ENCODE peak calls at places on chromosome 21, in eight cellular contexts. One of them, this sample, is unnamed.

GRCh38 chr21:31354604-31355443 is 10.8 kb upstream of the TIAM1 start:
- DNase-seq in thoracic aorta: no peak
- DNase-seq in RWPE1: peak
- DNase-seq in K562: no peak
- DNase-seq in mucosa of descending colon: peak
- DNase-seq in neural progenitor cell: no peak
- DNase-seq in foreskin fibroblast: peak
- DNase-seq in RWPE2: peak
- DNase-seq in this sample: peak

GRCh38 chr21:38468989-38469388 is 29.3 kb downstream of the ERG start:
- DNase-seq in thoracic aorta: no peak
- DNase-seq in RWPE1: peak
- DNase-seq in K562: no peak
- DNase-seq in mucosa of descending colon: no peak
- DNase-seq in neural progenitor cell: no peak
- DNase-seq in foreskin fibroblast: no peak
- DNase-seq in RWPE2: no peak
- DNase-seq in this sample: no peak

GRCh38 chr21:32015740-32016139 is 142.9 kb downstream of the HUNK start:
- DNase-seq in thoracic aorta: no peak
- DNase-seq in RWPE1: no peak
- DNase-seq in K562: no peak
- DNase-seq in mucosa of descending colon: no peak
- DNase-seq in neural progenitor cell: no peak
- DNase-seq in foreskin fibroblast: no peak
- DNase-seq in RWPE2: no peak
- DNase-seq in this sample: no peak

GRCh38 chr21:15468368-15468767 is 261.4 kb upstream of the USP25 start:
- DNase-seq in thoracic aorta: no peak
- DNase-seq in RWPE1: no peak
- DNase-seq in K562: no peak
- DNase-seq in mucosa of descending colon: no peak
- DNase-seq in neural progenitor cell: no peak
- DNase-seq in foreskin fibroblast: no peak
- DNase-seq in RWPE2: no peak
- DNase-seq in this sample: no peak

GRCh38 chr21:18759267-18759666 is 355.7 kb upstream of the TMPRSS15 start:
- DNase-seq in thoracic aorta: no peak
- DNase-seq in RWPE1: no peak
- DNase-seq in K562: no peak
- DNase-seq in mucosa of descending colon: no peak
- DNase-seq in neural progenitor cell: no peak
- DNase-seq in foreskin fibroblast: no peak
- DNase-seq in RWPE2: no peak
- DNase-seq in this sample: no peak

GRCh38 chr21:34602061-34602460 is 12.9 kb downstream of the RCAN1 start:
- DNase-seq in thoracic aorta: no peak
- DNase-seq in RWPE1: no peak
- DNase-seq in K562: no peak
- DNase-seq in mucosa of descending colon: no peak
- DNase-seq in neural progenitor cell: no peak
- DNase-seq in foreskin fibroblast: no peak
- DNase-seq in RWPE2: no peak
- DNase-seq in this sample: no peak

GRCh38 chr21:46065215-46065992 is 32.5 kb upstream of the COL6A2 start:
- DNase-seq in thoracic aorta: peak
- DNase-seq in RWPE1: no peak
- DNase-seq in K562: no peak
- DNase-seq in mucosa of descending colon: no peak
- DNase-seq in neural progenitor cell: no peak
- DNase-seq in foreskin fibroblast: no peak
- DNase-seq in RWPE2: no peak
- DNase-seq in this sample: no peak

GRCh38 chr21:35520302-35520701 is 471.2 kb upstream of the RUNX1 start:
- DNase-seq in thoracic aorta: no peak
- DNase-seq in RWPE1: no peak
- DNase-seq in K562: no peak
- DNase-seq in mucosa of descending colon: no peak
- DNase-seq in neural progenitor cell: no peak
- DNase-seq in foreskin fibroblast: no peak
- DNase-seq in RWPE2: no peak
- DNase-seq in this sample: no peak

GRCh38 chr21:27769763-27770162 is 802.9 kb upstream of the ADAMTS5 start:
- DNase-seq in thoracic aorta: no peak
- DNase-seq in RWPE1: no peak
- DNase-seq in K562: no peak
- DNase-seq in mucosa of descending colon: no peak
- DNase-seq in neural progenitor cell: no peak
- DNase-seq in foreskin fibroblast: no peak
- DNase-seq in RWPE2: no peak
- DNase-seq in this sample: no peak

GRCh38 chr21:46227811-46228344 is 696 bp downstream of the LSS start:
- DNase-seq in thoracic aorta: no peak
- DNase-seq in RWPE1: peak
- DNase-seq in K562: no peak
- DNase-seq in mucosa of descending colon: peak
- DNase-seq in neural progenitor cell: peak
- DNase-seq in foreskin fibroblast: no peak
- DNase-seq in RWPE2: peak
- DNase-seq in this sample: no peak

GRCh38 chr21:36059823-36060158 is 535 bp downstream of the SETD4 start:
- DNase-seq in thoracic aorta: peak
- DNase-seq in RWPE1: peak
- DNase-seq in K562: peak
- DNase-seq in mucosa of descending colon: no peak
- DNase-seq in neural progenitor cell: no peak
- DNase-seq in foreskin fibroblast: peak
- DNase-seq in RWPE2: no peak
- DNase-seq in this sample: peak

GRCh38 chr21:34707876-34708325 is 39.1 kb downstream of the CLIC6 start:
- DNase-seq in thoracic aorta: no peak
- DNase-seq in RWPE1: no peak
- DNase-seq in K562: no peak
- DNase-seq in mucosa of descending colon: no peak
- DNase-seq in neural progenitor cell: no peak
- DNase-seq in foreskin fibroblast: no peak
- DNase-seq in RWPE2: no peak
- DNase-seq in this sample: no peak

GRCh38 chr21:46117586-46118304 is 19.8 kb downstream of the COL6A2 start:
- DNase-seq in thoracic aorta: no peak
- DNase-seq in RWPE1: no peak
- DNase-seq in K562: no peak
- DNase-seq in mucosa of descending colon: no peak
- DNase-seq in neural progenitor cell: no peak
- DNase-seq in foreskin fibroblast: no peak
- DNase-seq in RWPE2: peak
- DNase-seq in this sample: no peak

GRCh38 chr21:43277481-43278351 is 108.9 kb downstream of the CRYAA start:
- DNase-seq in thoracic aorta: no peak
- DNase-seq in RWPE1: no peak
- DNase-seq in K562: no peak
- DNase-seq in mucosa of descending colon: peak
- DNase-seq in neural progenitor cell: peak
- DNase-seq in foreskin fibroblast: no peak
- DNase-seq in RWPE2: peak
- DNase-seq in this sample: no peak

GRCh38 chr21:33931799-33932390 is 16.3 kb upstream of the ATP5PO start:
- DNase-seq in thoracic aorta: no peak
- DNase-seq in RWPE1: no peak
- DNase-seq in K562: no peak
- DNase-seq in mucosa of descending colon: no peak
- DNase-seq in neural progenitor cell: no peak
- DNase-seq in foreskin fibroblast: no peak
- DNase-seq in RWPE2: no peak
- DNase-seq in this sample: peak

GRCh38 chr21:46320331-46320801 is 3.3 kb downstream of the C21orf58 start:
- DNase-seq in thoracic aorta: no peak
- DNase-seq in RWPE1: no peak
- DNase-seq in K562: peak
- DNase-seq in mucosa of descending colon: no peak
- DNase-seq in neural progenitor cell: no peak
- DNase-seq in foreskin fibroblast: no peak
- DNase-seq in RWPE2: no peak
- DNase-seq in this sample: no peak

GRCh38 chr21:25639167-25639921 is at the start of gene JAM2:
- DNase-seq in thoracic aorta: no peak
- DNase-seq in RWPE1: no peak
- DNase-seq in K562: no peak
- DNase-seq in mucosa of descending colon: peak
- DNase-seq in neural progenitor cell: peak
- DNase-seq in foreskin fibroblast: no peak
- DNase-seq in RWPE2: no peak
- DNase-seq in this sample: no peak

GRCh38 chr21:23936224-23936623 is 1671.1 kb downstream of the MRPL39 start:
- DNase-seq in thoracic aorta: no peak
- DNase-seq in RWPE1: no peak
- DNase-seq in K562: peak
- DNase-seq in mucosa of descending colon: no peak
- DNase-seq in neural progenitor cell: peak
- DNase-seq in foreskin fibroblast: no peak
- DNase-seq in RWPE2: no peak
- DNase-seq in this sample: no peak

GRCh38 chr21:15788847-15789548 is 59.2 kb downstream of the USP25 start:
- DNase-seq in thoracic aorta: no peak
- DNase-seq in RWPE1: peak
- DNase-seq in K562: no peak
- DNase-seq in mucosa of descending colon: no peak
- DNase-seq in neural progenitor cell: no peak
- DNase-seq in foreskin fibroblast: peak
- DNase-seq in RWPE2: no peak
- DNase-seq in this sample: no peak

DNA sequence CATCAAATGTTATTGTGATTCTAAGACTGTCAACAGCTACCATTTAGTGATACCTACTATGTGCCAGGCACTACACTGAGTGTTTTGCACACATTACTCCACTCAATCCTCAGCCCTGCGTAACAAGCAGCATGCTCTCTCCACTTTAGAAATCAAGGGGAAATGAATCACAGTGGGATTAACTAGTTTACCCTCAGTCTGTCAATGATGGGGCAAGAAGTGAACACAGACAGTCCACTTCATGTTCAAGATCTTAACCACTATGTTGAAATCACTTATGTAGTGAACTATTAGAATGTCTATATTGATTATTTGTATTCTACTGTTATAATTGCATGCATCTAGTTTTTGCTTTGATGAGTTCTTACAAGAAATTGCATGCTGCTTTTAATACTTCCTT is 165.3 kb downstream of the LTN1 start:
- DNase-seq in thoracic aorta: no peak
- DNase-seq in RWPE1: no peak
- DNase-seq in K562: no peak
- DNase-seq in mucosa of descending colon: no peak
- DNase-seq in neural progenitor cell: no peak
- DNase-seq in foreskin fibroblast: peak
- DNase-seq in RWPE2: no peak
- DNase-seq in this sample: no peak
- TF ChIP-seq CTCF in thoracic aorta: no peak
- TF ChIP-seq CTCF in RWPE1: no peak
- TF ChIP-seq CTCF in K562: no peak
- TF ChIP-seq CTCF in mucosa of descending colon: no peak
- TF ChIP-seq CTCF in neural progenitor cell: no peak
- TF ChIP-seq CTCF in foreskin fibroblast: no peak
- TF ChIP-seq CTCF in RWPE2: no peak
- TF ChIP-seq CTCF in this sample: no peak

GRCh38 chr21:37220433-37220980 is 46.6 kb downstream of the VPS26C start:
- DNase-seq in thoracic aorta: no peak
- DNase-seq in RWPE1: peak
- DNase-seq in K562: no peak
- DNase-seq in mucosa of descending colon: peak
- DNase-seq in neural progenitor cell: no peak
- DNase-seq in foreskin fibroblast: peak
- DNase-seq in RWPE2: no peak
- DNase-seq in this sample: no peak
- TF ChIP-seq CTCF in thoracic aorta: no peak
- TF ChIP-seq CTCF in RWPE1: no peak
- TF ChIP-seq CTCF in K562: no peak
- TF ChIP-seq CTCF in mucosa of descending colon: no peak
- TF ChIP-seq CTCF in neural progenitor cell: no peak
- TF ChIP-seq CTCF in foreskin fibroblast: no peak
- TF ChIP-seq CTCF in RWPE2: no peak
- TF ChIP-seq CTCF in this sample: peak

GRCh38 chr21:39851219-39851618 is 16.0 kb upstream of the PCP4 start:
- DNase-seq in thoracic aorta: no peak
- DNase-seq in RWPE1: no peak
- DNase-seq in K562: no peak
- DNase-seq in mucosa of descending colon: no peak
- DNase-seq in neural progenitor cell: no peak
- DNase-seq in foreskin fibroblast: no peak
- DNase-seq in RWPE2: no peak
- DNase-seq in this sample: no peak

GRCh38 chr21:39850333-39850732 is 16.9 kb upstream of the PCP4 start:
- DNase-seq in thoracic aorta: no peak
- DNase-seq in RWPE1: no peak
- DNase-seq in K562: no peak
- DNase-seq in mucosa of descending colon: no peak
- DNase-seq in neural progenitor cell: no peak
- DNase-seq in foreskin fibroblast: no peak
- DNase-seq in RWPE2: no peak
- DNase-seq in this sample: no peak

GRCh38 chr21:39852726-39853510 is 14.3 kb upstream of the PCP4 start:
- DNase-seq in thoracic aorta: no peak
- DNase-seq in RWPE1: no peak
- DNase-seq in K562: no peak
- DNase-seq in mucosa of descending colon: no peak
- DNase-seq in neural progenitor cell: no peak
- DNase-seq in foreskin fibroblast: no peak
- DNase-seq in RWPE2: no peak
- DNase-seq in this sample: no peak

GRCh38 chr21:39852021-39852721 is 15.1 kb upstream of the PCP4 start:
- DNase-seq in thoracic aorta: no peak
- DNase-seq in RWPE1: no peak
- DNase-seq in K562: no peak
- DNase-seq in mucosa of descending colon: no peak
- DNase-seq in neural progenitor cell: no peak
- DNase-seq in foreskin fibroblast: no peak
- DNase-seq in RWPE2: no peak
- DNase-seq in this sample: no peak

GRCh38 chr21:39854572-39854971 is 12.7 kb upstream of the PCP4 start:
- DNase-seq in thoracic aorta: no peak
- DNase-seq in RWPE1: no peak
- DNase-seq in K562: no peak
- DNase-seq in mucosa of descending colon: no peak
- DNase-seq in neural progenitor cell: no peak
- DNase-seq in foreskin fibroblast: no peak
- DNase-seq in RWPE2: no peak
- DNase-seq in this sample: no peak
- TF ChIP-seq CTCF in thoracic aorta: no peak
- TF ChIP-seq CTCF in RWPE1: no peak
- TF ChIP-seq CTCF in K562: peak
- TF ChIP-seq CTCF in mucosa of descending colon: no peak
- TF ChIP-seq CTCF in neural progenitor cell: peak
- TF ChIP-seq CTCF in foreskin fibroblast: no peak
- TF ChIP-seq CTCF in RWPE2: no peak
- TF ChIP-seq CTCF in this sample: no peak

GRCh38 chr21:41928621-41929220 is 25.1 kb downstream of the C2CD2 start:
- DNase-seq in thoracic aorta: no peak
- DNase-seq in RWPE1: no peak
- DNase-seq in K562: no peak
- DNase-seq in mucosa of descending colon: no peak
- DNase-seq in neural progenitor cell: no peak
- DNase-seq in foreskin fibroblast: no peak
- DNase-seq in RWPE2: no peak
- DNase-seq in this sample: no peak
- TF ChIP-seq CTCF in thoracic aorta: no peak
- TF ChIP-seq CTCF in RWPE1: no peak
- TF ChIP-seq CTCF in K562: no peak
- TF ChIP-seq CTCF in mucosa of descending colon: no peak
- TF ChIP-seq CTCF in neural progenitor cell: no peak
- TF ChIP-seq CTCF in foreskin fibroblast: no peak
- TF ChIP-seq CTCF in RWPE2: no peak
- TF ChIP-seq CTCF in this sample: no peak